ENCODE peak calls at places on chromosomes 12 and 14, in seven cellular contexts. E is CD4-positive, CD25-positive, alpha-beta regulatory T cell; V is RWPE2; L is right atrium auricular region; H is dorsolateral prefrontal cortex; K is upper lobe of right lung; J is CD8-positive, alpha-beta T cell. N is an unnamed sample.

GRCh38 chr12:31629756-31630732 is 29.4 kb upstream of the ETFBKMT start:
- DNase-seq in J (no peak), E (no peak), V (no peak), H (peak; percentile 41), L (no peak), K (no peak), N (no peak)

GRCh38 chr14:75170797-75171196 is 5.6 kb downstream of the TMED10 start:
- DNase-seq in H (no peak), K (no peak), L (no peak), J (no peak), E (no peak), V (no peak), N (no peak)

GRCh38 chr12:46221255-46222128 is 47.4 kb downstream of the SLC38A1 start:
- DNase-seq in K (no peak), V (no peak), H (no peak), E (no peak), L (no peak), J (no peak), N (no peak)

GRCh38 chr12:53591301-53592206 is 34.6 kb downstream of the ATF7 start:
- DNase-seq in L (no peak), E (no peak), J (no peak), K (no peak), H (peak; percentile 63), V (no peak), N (no peak)

GRCh38 chr12:125314051-125314882 is 249.0 kb downstream of the AACS start:
- DNase-seq in V (no peak), H (no peak), E (no peak), K (no peak), J (no peak), L (no peak), N (no peak)

GRCh38 chr14:91378945-91379932 is 38.4 kb downstream of the CCDC88C start:
- DNase-seq in E (no peak), J (no peak), V (no peak), L (no peak), K (no peak), H (no peak), N (no peak)

GRCh38 chr12:106078358-106079025 is 60.3 kb downstream of the NUAK1 start:
- DNase-seq in H (peak; percentile 86), K (no peak), V (no peak), E (no peak), L (no peak), J (no peak), N (no peak)

GRCh38 chr12:49838973-49839633 is 3.8 kb downstream of the BCDIN3D start:
- DNase-seq in V (no peak), L (no peak), H (no peak), K (no peak), E (no peak), J (peak; percentile 57), N (no peak)

GRCh38 chr14:87131879-87132278 is 861.1 kb downstream of the GALC start:
- DNase-seq in J (no peak), E (no peak), H (no peak), K (no peak), L (no peak), V (peak; percentile 76), N (no peak)

GRCh38 chr14:66745078-66745477 is 237.1 kb downstream of the GPHN start:
- DNase-seq in H (no peak), K (no peak), V (no peak), E (no peak), L (no peak), J (no peak), N (no peak)

DNA sequence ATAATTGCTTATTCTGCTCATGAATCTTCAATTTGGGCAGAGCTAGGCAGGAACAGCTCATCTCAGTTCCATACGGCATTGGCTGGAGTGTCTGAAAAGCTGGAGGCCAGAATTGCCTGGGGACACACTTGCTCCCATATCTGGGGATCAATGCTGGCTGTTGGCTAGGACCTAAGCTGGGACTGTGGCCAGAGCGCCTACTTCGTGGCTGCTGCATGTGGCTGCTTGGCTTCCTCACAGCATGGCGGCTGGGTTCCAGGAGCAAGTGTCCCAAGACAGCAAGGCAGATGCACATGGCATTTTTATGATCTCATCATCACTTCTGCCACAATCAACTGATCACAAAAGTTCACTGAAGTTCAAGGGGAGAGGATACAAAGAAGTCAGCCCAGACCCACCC is 200.2 kb downstream of the TTC8 start:
- DNase-seq in K (no peak), V (no peak), H (no peak), E (no peak), L (no peak), J (no peak), N (peak; percentile 53)
- H3K4me3 ChIP-seq in K (no peak overlapping the region), V (no peak overlapping the region), H (no peak overlapping the region), E (no peak overlapping the region), L (no peak overlapping the region), J (no peak overlapping the region), N (no peak overlapping the region)

GRCh38 chr12:116456683-116457082 is 102.5 kb upstream of the MAP1LC3B2 start:
- DNase-seq in J (no peak), V (no peak), K (no peak), E (no peak), H (no peak), L (no peak), N (no peak)

GRCh38 chr12:116454076-116454475 is 105.1 kb upstream of the MAP1LC3B2 start:
- DNase-seq in J (no peak), V (no peak), E (no peak), L (no peak), K (no peak), H (no peak), N (no peak)

GRCh38 chr12:116456307-116456641 is 102.9 kb upstream of the MAP1LC3B2 start:
- DNase-seq in E (no peak), J (no peak), H (no peak), V (no peak), L (no peak), K (no peak), N (no peak)

GRCh38 chr12:116454950-116455447 is 104.2 kb upstream of the MAP1LC3B2 start:
- DNase-seq in J (no peak), K (no peak), E (no peak), V (peak; percentile 72), L (no peak), H (no peak), N (no peak)

GRCh38 chr12:116455540-116456306 is 103.5 kb upstream of the MAP1LC3B2 start:
- DNase-seq in K (no peak), E (no peak), V (no peak), J (no peak), H (no peak), L (peak; percentile 93), N (peak; percentile 96)
- H3K27ac ChIP-seq in K (peak overlapping the region; percentile 80), E (no peak overlapping the region), V (peak overlapping the region; percentile 68), J (no peak overlapping the region), H (peak overlapping the region; percentile 17), L (peak overlapping the region; percentile 82), N (peak overlapping the region; percentile 72)

GRCh38 chr12:45217846-45218245 is 2.0 kb downstream of the ANO6 start:
- DNase-seq in H (no peak), L (no peak), K (no peak), V (no peak), E (no peak), J (no peak), N (no peak)
- H3K4me3 ChIP-seq in H (peak overlapping the region; percentile 67), L (peak overlapping the region; percentile 84), K (peak overlapping the region; percentile 68), V (peak overlapping the region; percentile 89), E (peak overlapping the region; percentile 92), J (no peak overlapping the region), N (peak overlapping the region; percentile 87)

DNA sequence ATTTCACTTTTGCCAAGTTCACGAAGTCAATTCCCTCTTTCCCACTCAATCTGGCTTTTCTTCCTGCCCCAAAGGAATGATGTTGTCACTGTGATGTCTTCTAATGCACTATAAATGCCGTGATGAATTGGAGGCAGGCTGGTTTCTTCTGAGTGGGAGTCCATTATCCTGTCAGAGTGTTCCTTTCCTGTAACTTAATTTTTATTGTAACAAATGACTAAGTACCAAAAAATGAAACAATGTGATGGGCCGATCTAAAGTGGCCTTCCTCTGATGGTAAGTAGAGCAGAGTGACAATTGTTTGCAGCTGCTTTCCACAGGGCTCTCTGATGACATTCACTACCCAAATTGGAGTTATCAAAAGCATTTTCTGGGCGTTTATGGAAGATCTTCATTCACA is 22.2 kb downstream of the TMEM30B start:
- DNase-seq in E (no peak), H (no peak), K (no peak), L (no peak), J (no peak), V (no peak), N (no peak)
- H3K27ac ChIP-seq in E (no peak overlapping the region), H (no peak overlapping the region), K (no peak overlapping the region), L (no peak overlapping the region), J (no peak overlapping the region), V (no peak overlapping the region), N (no peak overlapping the region)

GRCh38 chr14:64510127-64510808 is 5.7 kb downstream of the ZBTB1 start:
- DNase-seq in E (no peak), V (no peak), L (no peak), K (no peak), H (no peak), J (no peak), N (no peak)

GRCh38 chr14:64506751-64507150 is 2.2 kb downstream of the ZBTB1 start:
- DNase-seq in J (no peak), E (no peak), L (no peak), K (no peak), V (no peak), H (no peak), N (no peak)

GRCh38 chr14:64509036-64509435 is 4.5 kb downstream of the ZBTB1 start:
- DNase-seq in K (no peak), J (no peak), H (no peak), E (no peak), V (no peak), L (no peak), N (no peak)

GRCh38 chr14:64507376-64508156 is 3.0 kb downstream of the ZBTB1 start:
- DNase-seq in J (no peak), H (no peak), E (peak; percentile 30), L (no peak), V (no peak), K (no peak), N (no peak)

DNA sequence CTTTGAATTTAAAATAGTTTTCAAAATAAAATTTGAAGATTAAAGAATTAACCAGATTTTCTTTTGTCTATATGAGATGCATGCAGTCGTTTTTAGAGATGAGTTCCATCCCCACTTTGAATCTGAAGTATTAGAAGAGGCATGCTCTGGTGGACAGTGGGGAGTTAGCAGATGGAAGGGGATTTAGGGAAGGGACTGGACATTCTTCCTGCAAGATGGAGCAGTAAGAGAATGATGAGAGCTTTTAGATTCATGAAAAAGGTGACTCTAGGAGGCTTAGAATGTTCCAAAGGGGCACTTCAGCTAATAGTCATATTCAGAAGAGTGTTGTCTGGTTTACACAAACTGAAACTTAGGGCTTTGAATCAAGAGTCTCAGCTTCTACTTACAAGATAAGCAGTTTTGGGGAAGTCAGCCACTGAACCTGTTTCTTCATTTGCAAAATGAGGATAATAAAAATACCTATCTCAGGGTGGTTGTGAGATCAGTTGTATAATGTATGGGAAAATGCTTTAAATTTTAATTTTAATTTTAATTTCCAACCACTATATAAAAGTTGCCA is 3.7 kb downstream of the ZBTB1 start:
- DNase-seq in J (no peak), E (no peak), H (no peak), L (no peak), V (no peak), K (no peak), N (no peak)
- H3K4me3 ChIP-seq in J (no peak overlapping the region), E (peak overlapping the region; percentile 86), H (no peak overlapping the region), L (no peak overlapping the region), V (no peak overlapping the region), K (no peak overlapping the region), N (no peak overlapping the region)